ENCODE peak calls at places on chromosomes 7 and 10, in seven cellular contexts. T, S, E, O, L, H and C are unnamed samples.

GRCh38 chr7:86961686-86962085 is 97.8 kb downstream of the ELAPOR2 start:
- DNase-seq in T (no peak), S (no peak), E (no peak), O (no peak), L (no peak), H (no peak), C (no peak)

GRCh38 chr7:127413326-127413725 is 20.8 kb upstream of the ZNF800 start:
- DNase-seq in T (no peak), S (no peak), E (peak), O (no peak), L (no peak), H (no peak), C (no peak)

GRCh38 chr7:128939075-128939860 is 1.5 kb downstream of the IRF5 start:
- DNase-seq in T (no peak), S (no peak), E (peak), O (no peak), L (peak), H (no peak), C (no peak)

GRCh38 chr10:92697663-92698511 is 8.1 kb downstream of the HHEX start:
- DNase-seq in T (no peak), S (no peak), E (peak), O (no peak), L (peak), H (no peak), C (no peak)

GRCh38 chr10:1203704-1204103 is 147.5 kb downstream of the WDR37 start:
- DNase-seq in T (no peak), S (no peak), E (no peak), O (no peak), L (no peak), H (no peak), C (no peak)

GRCh38 chr7:148916186-148916585 is 32.1 kb upstream of the EZH2 start:
- DNase-seq in T (no peak), S (no peak), E (no peak), O (no peak), L (no peak), H (no peak), C (no peak)

GRCh38 chr10:6924166-6924565 is 344.1 kb upstream of the PRKCQ start:
- DNase-seq in T (no peak), S (no peak), E (no peak), O (no peak), L (no peak), H (no peak), C (no peak)

GRCh38 chr10:97024181-97025073 is 161.3 kb downstream of the SLIT1 start:
- DNase-seq in T (no peak), S (peak), E (no peak), O (peak), L (peak), H (no peak), C (no peak)

GRCh38 chr10:58637372-58637771 is 124.7 kb downstream of the BICC1 start:
- DNase-seq in T (no peak), S (no peak), E (no peak), O (no peak), L (no peak), H (no peak), C (peak)

GRCh38 chr10:43284341-43284910 is 17.6 kb upstream of the RASGEF1A start:
- DNase-seq in T (no peak), S (no peak), E (no peak), O (peak), L (peak), H (no peak), C (no peak)

GRCh38 chr7:95861041-95861440 is 88.7 kb downstream of the DYNC1I1 start:
- DNase-seq in T (no peak), S (no peak), E (no peak), O (no peak), L (no peak), H (no peak), C (no peak)

GRCh38 chr7:55019691-55020480 is 1.1 kb downstream of the EGFR start:
- DNase-seq in T (no peak), S (peak), E (no peak), O (no peak), L (peak), H (peak), C (peak)

GRCh38 chr7:121084748-121085336 is 96.3 kb downstream of the CPED1 start:
- DNase-seq in T (no peak), S (peak), E (no peak), O (no peak), L (no peak), H (peak), C (no peak)

GRCh38 chr7:16271990-16272665 is 149.2 kb downstream of the CRPPA start:
- DNase-seq in T (no peak), S (no peak), E (no peak), O (no peak), L (no peak), H (no peak), C (no peak)

GRCh38 chr10:35442592-35442991 is 106.3 kb downstream of the CCNY start:
- DNase-seq in T (no peak), S (no peak), E (no peak), O (no peak), L (no peak), H (no peak), C (no peak)

GRCh38 chr7:29480934-29481625 is 82.6 kb upstream of the PRR15 start:
- DNase-seq in T (no peak), S (no peak), E (no peak), O (no peak), L (no peak), H (no peak), C (no peak)

GRCh38 chr7:111098011-111098925 is 7.3 kb downstream of the LRRN3 start:
- DNase-seq in T (no peak), S (no peak), E (peak), O (no peak), L (no peak), H (peak), C (no peak)

GRCh38 chr7:33062023-33062781 is at the start of gene NT5C3A:
- DNase-seq in T (peak), S (peak), E (no peak), O (peak), L (peak), H (no peak), C (peak)

GRCh38 chr10:118373786-118374185 is 31.7 kb upstream of the FAM204A start:
- DNase-seq in T (no peak), S (no peak), E (no peak), O (no peak), L (no peak), H (no peak), C (no peak)

GRCh38 chr7:2141656-2142055 is 91.1 kb downstream of the MAD1L1 start:
- DNase-seq in T (no peak), S (no peak), E (no peak), O (no peak), L (no peak), H (no peak), C (no peak)

GRCh38 chr7:22728416-22729029 is 1.5 kb downstream of the IL6 start:
- DNase-seq in T (no peak), S (no peak), E (peak), O (peak), L (peak), H (no peak), C (no peak)

GRCh38 chr7:152335900-152336571 is 99.8 kb downstream of the KMT2C start:
- DNase-seq in T (no peak), S (no peak), E (no peak), O (no peak), L (no peak), H (no peak), C (no peak)

GRCh38 chr10:49139866-49140195 is 6.0 kb upstream of the FAM170B start:
- DNase-seq in T (no peak), S (no peak), E (no peak), O (no peak), L (no peak), H (no peak), C (no peak)

GRCh38 chr10:13328126-13328525 is 20.0 kb downstream of the SEPHS1 start:
- DNase-seq in T (no peak), S (no peak), E (no peak), O (no peak), L (no peak), H (no peak), C (no peak)

GRCh38 chr10:80196270-80196949 is 8.9 kb downstream of the ANXA11 start:
- DNase-seq in T (peak), S (peak), E (no peak), O (peak), L (no peak), H (no peak), C (peak)

GRCh38 chr7:32871624-32872371 is 19.8 kb downstream of the KBTBD2 start:
- DNase-seq in T (no peak), S (no peak), E (no peak), O (no peak), L (no peak), H (no peak), C (no peak)

GRCh38 chr7:44967571-44968446 is 11.0 kb downstream of the MYO1G start:
- DNase-seq in T (no peak), S (no peak), E (no peak), O (no peak), L (no peak), H (no peak), C (no peak)

GRCh38 chr10:90161-90560 is 41.1 kb upstream of the TUBB8 start:
- DNase-seq in T (no peak), S (no peak), E (no peak), O (no peak), L (no peak), H (no peak), C (no peak)

GRCh38 chr10:78335691-78336401 is 302.2 kb downstream of the RPS24 start:
- DNase-seq in T (no peak), S (peak), E (no peak), O (no peak), L (no peak), H (peak), C (peak)

GRCh38 chr7:151705744-151706567 is 171.0 kb downstream of the PRKAG2 start:
- DNase-seq in T (peak), S (peak), E (no peak), O (peak), L (peak), H (no peak), C (peak)

GRCh38 chr7:33981221-33981620 is 75.9 kb downstream of the BMPER start:
- DNase-seq in T (no peak), S (no peak), E (no peak), O (no peak), L (no peak), H (no peak), C (no peak)

GRCh38 chr10:86292462-86293322 is 73.9 kb downstream of the GRID1 start:
- DNase-seq in T (no peak), S (no peak), E (no peak), O (no peak), L (no peak), H (no peak), C (peak)

GRCh38 chr10:116947838-116948529 is 57.0 kb downstream of the SHTN1 start:
- DNase-seq in T (no peak), S (no peak), E (no peak), O (no peak), L (no peak), H (no peak), C (no peak)

GRCh38 chr7:25857376-25858067 is 294.5 kb upstream of the NFE2L3 start:
- DNase-seq in T (no peak), S (peak), E (no peak), O (no peak), L (no peak), H (no peak), C (peak)

GRCh38 chr7:36286688-36287087 is 103.0 kb upstream of the ANLN start:
- DNase-seq in T (no peak), S (no peak), E (no peak), O (no peak), L (no peak), H (no peak), C (no peak)

GRCh38 chr10:124678566-124679240 is 65.5 kb downstream of the FAM53B start:
- DNase-seq in T (no peak), S (peak), E (no peak), O (no peak), L (no peak), H (no peak), C (no peak)

GRCh38 chr10:129742742-129743550 is 221.1 kb downstream of the EBF3 start:
- DNase-seq in T (peak), S (no peak), E (no peak), O (no peak), L (no peak), H (no peak), C (peak)

GRCh38 chr7:68629-69028 is 123.7 kb upstream of the FAM20C start:
- DNase-seq in T (no peak), S (no peak), E (no peak), O (no peak), L (no peak), H (peak), C (no peak)

GRCh38 chr10:99522511-99523250 is 10.1 kb upstream of the NKX2-3 start:
- DNase-seq in T (no peak), S (no peak), E (no peak), O (no peak), L (no peak), H (no peak), C (peak)